ENCODE peak calls at places on chromosome 10, in five cellular contexts. W, S, U, Y and I are unnamed samples.

GRCh38 chr10:62457598-62457997 is 83.4 kb downstream of the ZNF365 start:
- DNase-seq in W (no peak), S (no peak), U (no peak), Y (no peak), I (no peak)

GRCh38 chr10:80133221-80133620 is 691 bp downstream of the PLAC9 start:
- DNase-seq in W (peak; percentile 85), S (no peak), U (no peak), Y (no peak), I (no peak)

GRCh38 chr10:79059859-79060379 is 8.8 kb upstream of the ZMIZ1 start:
- DNase-seq in W (peak; percentile 49), S (peak; percentile 28), U (no peak), Y (no peak), I (peak; percentile 15)

GRCh38 chr10:68897336-68897741 is 3.8 kb upstream of the DDX50 start:
- DNase-seq in W (no peak), S (no peak), U (peak; percentile 74), Y (peak; percentile 64), I (no peak)

GRCh38 chr10:124911124-124912051 is 30.5 kb upstream of the ZRANB1 start:
- DNase-seq in W (no peak), S (no peak), U (peak; percentile 78), Y (no peak), I (no peak)

GRCh38 chr10:110780704-110781103 is 91.0 kb upstream of the PDCD4 start:
- DNase-seq in W (no peak), S (no peak), U (no peak), Y (no peak), I (no peak)

GRCh38 chr10:33661580-33662269 is 327.3 kb upstream of the NRP1 start:
- DNase-seq in W (peak; percentile 79), S (peak; percentile 85), U (peak; percentile 53), Y (peak; percentile 66), I (peak; percentile 57)

GRCh38 chr10:75449320-75450061 is 18.1 kb downstream of the LRMDA start:
- DNase-seq in W (no peak), S (no peak), U (no peak), Y (no peak), I (no peak)

GRCh38 chr10:132570771-132571564 is 33.4 kb downstream of the INPP5A start:
- DNase-seq in W (no peak), S (peak; percentile 57), U (no peak), Y (peak; percentile 76), I (no peak)

GRCh38 chr10:35388197-35388596 is 51.9 kb downstream of the CCNY start:
- DNase-seq in W (no peak), S (no peak), U (no peak), Y (no peak), I (no peak)

GRCh38 chr10:33136271-33136670 is 178.2 kb upstream of the ITGB1 start:
- DNase-seq in W (no peak), S (no peak), U (peak; percentile 75), Y (peak; percentile 90), I (no peak)

GRCh38 chr10:100881552-100882250 is 31.1 kb upstream of the SLF2 start:
- DNase-seq in W (no peak), S (no peak), U (no peak), Y (no peak), I (no peak)

GRCh38 chr10:61835909-61836232 is 65.6 kb upstream of the ARID5B start:
- DNase-seq in W (no peak), S (no peak), U (peak; percentile 67), Y (peak; percentile 36), I (no peak)

GRCh38 chr10:6170638-6171037 is 32.1 kb upstream of the PFKFB3 start:
- DNase-seq in W (no peak), S (no peak), U (no peak), Y (no peak), I (no peak)

GRCh38 chr10:131806646-131807317 is 94.0 kb upstream of the PPP2R2D start:
- DNase-seq in W (no peak), S (no peak), U (no peak), Y (no peak), I (no peak)

GRCh38 chr10:77877461-77878344 is 48.9 kb downstream of the DLG5 start:
- DNase-seq in W (no peak), S (no peak), U (peak; percentile 76), Y (peak; percentile 78), I (no peak)

GRCh38 chr10:105691811-105692210 is 1050.7 kb downstream of the SORCS3 start:
- DNase-seq in W (no peak), S (no peak), U (peak; percentile 6), Y (peak; percentile 59), I (no peak)

GRCh38 chr10:78389419-78389818 is 355.8 kb downstream of the RPS24 start:
- DNase-seq in W (no peak), S (no peak), U (no peak), Y (no peak), I (no peak)

GRCh38 chr10:7397636-7398035 is 13.2 kb downstream of the SFMBT2 start:
- DNase-seq in W (no peak), S (no peak), U (no peak), Y (no peak), I (no peak)

DNA sequence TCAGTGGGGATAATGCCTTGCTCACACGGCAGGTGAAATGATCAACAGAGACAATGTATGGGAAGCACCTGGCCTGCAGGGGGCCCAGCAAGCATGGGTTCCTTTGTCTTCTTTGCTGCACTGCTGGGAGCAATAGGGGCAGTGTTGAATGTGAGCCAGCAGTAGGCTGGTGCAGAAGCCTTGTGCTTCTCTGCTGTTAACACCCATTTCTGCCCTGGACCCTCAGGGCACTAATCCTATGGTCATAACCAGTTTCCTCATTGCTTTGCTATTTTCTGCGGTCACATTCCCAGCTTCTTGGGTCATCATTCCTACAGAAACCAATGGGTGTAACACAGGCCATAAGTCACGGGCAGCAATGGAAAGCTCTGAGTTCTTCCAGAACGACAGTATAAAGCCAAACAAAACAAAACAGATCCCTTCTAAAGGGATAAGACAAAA is 10.9 kb upstream of the LGI1 start:
- DNase-seq in W (no peak), S (no peak), U (peak; percentile 96), Y (peak; percentile 77), I (peak; percentile 94)
- TF ChIP-seq CTCF in W (no peak), S (no peak), U (peak; percentile 32), Y (no peak), I (peak; percentile 82)

GRCh38 chr10:64379898-64380297 is 858.7 kb downstream of the REEP3 start:
- DNase-seq in W (no peak), S (no peak), U (no peak), Y (no peak), I (no peak)
- TF ChIP-seq CTCF in W (no peak), S (no peak), U (no peak), Y (no peak), I (no peak)

GRCh38 chr10:30491204-30491603 is 57.2 kb downstream of the MAP3K8 start:
- DNase-seq in W (no peak), S (no peak), U (no peak), Y (peak; percentile 84), I (no peak)

GRCh38 chr10:30495687-30496086 is 61.7 kb downstream of the MAP3K8 start:
- DNase-seq in W (no peak), S (no peak), U (no peak), Y (peak; percentile 25), I (no peak)

GRCh38 chr10:30494558-30494957 is 60.6 kb downstream of the MAP3K8 start:
- DNase-seq in W (no peak), S (no peak), U (no peak), Y (no peak), I (no peak)

GRCh38 chr10:30491832-30492530 is 58.0 kb downstream of the MAP3K8 start:
- DNase-seq in W (no peak), S (no peak), U (no peak), Y (no peak), I (no peak)

DNA sequence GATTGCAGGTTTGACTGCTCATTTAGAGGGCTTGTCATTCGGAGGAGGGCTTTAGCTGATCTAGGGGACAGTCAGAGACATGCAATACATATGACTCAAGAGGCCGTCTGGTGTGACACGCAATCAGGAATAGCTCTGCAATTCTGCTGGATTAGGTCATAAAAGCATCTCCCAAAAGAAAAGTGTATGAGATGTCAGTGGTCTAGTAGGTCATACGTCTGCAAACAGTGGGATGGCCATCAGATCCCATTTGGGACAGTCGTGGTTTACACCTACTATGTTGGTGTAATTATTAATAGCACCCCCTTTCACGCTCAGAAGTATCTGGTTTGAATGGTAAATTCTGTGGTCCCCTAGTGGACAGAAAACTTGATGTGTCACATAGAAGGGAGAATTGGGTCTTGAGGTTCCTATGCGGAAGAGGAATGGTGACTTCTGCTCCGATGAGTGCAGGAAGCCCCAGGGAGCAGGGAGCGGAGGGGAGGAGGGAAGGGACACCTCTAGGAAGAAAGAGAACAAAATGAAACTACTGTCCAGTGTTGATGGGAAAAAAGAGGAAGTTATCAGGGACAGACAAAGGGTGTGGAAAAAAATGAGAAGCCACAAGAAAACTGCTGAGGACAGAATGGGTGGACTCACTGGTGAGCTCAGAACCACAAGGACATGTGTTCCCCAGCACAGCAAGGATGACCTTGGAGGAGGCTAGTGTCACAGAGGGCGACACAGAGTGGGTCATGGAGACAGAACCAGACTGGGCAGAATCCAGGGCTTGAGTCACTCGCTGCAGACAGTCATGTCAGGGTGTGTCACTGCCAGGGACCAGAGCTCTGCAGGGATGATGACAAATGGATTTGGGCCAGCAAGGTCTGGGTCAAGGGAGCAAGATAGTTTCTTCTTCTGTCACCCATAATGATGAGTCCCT is 59.9 kb downstream of the MAP3K8 start:
- DNase-seq in W (peak; percentile 75), S (peak; percentile 87), U (no peak), Y (peak; percentile 58), I (no peak)
- TF ChIP-seq CTCF in W (peak; percentile 16), S (no peak), U (no peak), Y (no peak), I (no peak)

DNA sequence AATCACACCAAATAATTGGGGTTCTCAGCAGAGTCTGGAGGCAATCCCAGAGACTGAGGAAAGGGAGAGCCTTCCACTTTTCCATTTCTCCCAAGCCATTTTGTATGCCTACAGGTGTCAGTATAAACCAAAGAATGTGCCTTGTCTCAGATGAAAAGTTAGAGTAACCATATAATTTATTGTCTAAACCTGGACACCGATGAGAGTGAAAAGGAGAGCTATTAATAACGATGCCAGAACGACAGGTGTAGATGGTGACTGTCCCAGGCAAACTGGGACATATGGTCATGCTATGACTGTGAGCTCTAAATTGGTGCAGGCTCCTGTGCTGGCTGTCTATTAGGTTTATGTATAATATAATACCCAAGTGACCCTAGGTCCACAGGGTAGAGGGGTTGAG is 219.6 kb downstream of the ARHGAP12 start:
- DNase-seq in W (no peak), S (no peak), U (no peak), Y (no peak), I (no peak)
- TF ChIP-seq CTCF in W (no peak), S (no peak), U (no peak), Y (no peak), I (no peak)